ENCODE peak calls at places on chromosomes 13 and 19, in nine cellular contexts. O is Right ventricle myocardium superior; N is neural crest cell; K is activated naive CD8-positive, alpha-beta T cell treated with anti-CD3 and anti-CD28 coated beads, Interleukin-2, amount 50 U/mL, for 24 hours; R is activated CD8-positive, alpha-beta memory T cell treated with anti-CD3 and anti-CD28 coated beads for 48 hours; U is stimulated activated CD4-positive, alpha-beta T cell treated with anti-CD3 and anti-CD28 coated beads, Interleukin-1b, Interleukin-23, amount 100 ng/mL, for 1 hour; B is ELF-1; J is ovary; Y is chondrocyte. Q is an unnamed sample.

GRCh38 chr19:56712609-56713008 is 41.1 kb upstream of the ZNF835 start:
- DNase-seq in O (no peak), N (no peak), K (no peak), R (no peak), U (no peak), B (no peak), J (peak), Y (no peak), Q (no peak)

GRCh38 chr13:97125810-97126738 is 96.1 kb upstream of the MBNL2 start:
- DNase-seq in O (no peak), N (no peak), K (no peak), R (no peak), U (no peak), B (no peak), J (no peak), Y (no peak), Q (no peak)

GRCh38 chr19:45103200-45103624 is 10.2 kb downstream of the PPP1R37 start:
- DNase-seq in O (peak), N (no peak), K (no peak), R (no peak), U (no peak), B (peak), J (no peak), Y (no peak), Q (no peak)

GRCh38 chr19:33879818-33880575 is 83.3 kb downstream of the KCTD15 start:
- DNase-seq in O (peak), N (peak), K (no peak), R (no peak), U (no peak), B (peak), J (peak), Y (no peak), Q (no peak)

GRCh38 chr13:95368998-95369397 is 67.7 kb upstream of the ABCC4 start:
- DNase-seq in O (no peak), N (no peak), K (no peak), R (no peak), U (no peak), B (no peak), J (no peak), Y (no peak), Q (no peak)

GRCh38 chr13:37069597-37070103 is 10.2 kb upstream of the SUPT20H start:
- DNase-seq in O (no peak), N (no peak), K (no peak), R (no peak), U (no peak), B (no peak), J (no peak), Y (no peak), Q (no peak)

GRCh38 chr13:24683833-24684599 is 3.8 kb downstream of the ATP12A start:
- DNase-seq in O (peak), N (peak), K (peak), R (peak), U (peak), B (peak), J (no peak), Y (no peak), Q (peak)

GRCh38 chr19:4139614-4140236 is 13.7 kb upstream of the CREB3L3 start:
- DNase-seq in O (peak), N (peak), K (peak), R (peak), U (peak), B (peak), J (peak), Y (no peak), Q (peak)

GRCh38 chr19:55467236-55468053 is 2.9 kb upstream of the C19orf85 start:
- DNase-seq in O (peak), N (peak), K (peak), R (peak), U (peak), B (peak), J (peak), Y (no peak), Q (peak)

GRCh38 chr13:74135306-74136088 is 1.3 kb upstream of the KLF12 start:
- DNase-seq in O (peak), N (peak), K (peak), R (no peak), U (no peak), B (peak), J (peak), Y (peak), Q (peak)

GRCh38 chr19:3234800-3235199 is 10.3 kb downstream of the CELF5 start:
- DNase-seq in O (no peak), N (no peak), K (peak), R (peak), U (no peak), B (no peak), J (no peak), Y (no peak), Q (peak)

GRCh38 chr19:4409123-4409933 is 6.9 kb downstream of the CHAF1A start:
- DNase-seq in O (no peak), N (no peak), K (no peak), R (no peak), U (no peak), B (peak), J (no peak), Y (no peak), Q (peak)

GRCh38 chr19:15237759-15238638 is 5.8 kb upstream of the EPHX3 start:
- DNase-seq in O (no peak), N (no peak), K (no peak), R (no peak), U (no peak), B (no peak), J (no peak), Y (no peak), Q (no peak)

GRCh38 chr13:53012707-53013106 is 15.9 kb upstream of the OLFM4 start:
- DNase-seq in O (no peak), N (no peak), K (no peak), R (no peak), U (no peak), B (no peak), J (no peak), Y (no peak), Q (no peak)